ENCODE peak calls at places on chromosomes 2 and 18, in nine cellular contexts. I is NCI-H460; O is cardiac fibroblast; S is heart right ventricle; Q is activated naive CD8-positive, alpha-beta T cell treated with anti-CD3 and anti-CD28 coated beads, Interleukin-2, amount 50 U/mL, for 24 hours; G is 8988T; K is HuH-7.5; J is astrocyte of the spinal cord; N is T-helper 2 cell. X is an unnamed sample.

GRCh38 chr2:46663614-46664013 is 184.2 kb downstream of the TMEM247 start:
- DNase-seq in G (no peak), K (no peak), N (no peak), Q (no peak), I (no peak), S (peak), O (peak), J (no peak), X (no peak)

GRCh38 chr2:240946654-240947053 is 40.5 kb downstream of the CROCC2 start:
- DNase-seq in K (no peak), J (no peak), O (peak), N (no peak), G (no peak), Q (no peak), I (no peak), S (no peak), X (no peak)

GRCh38 chr2:217669831-217670230 is 333.0 kb downstream of the TNS1 start:
- DNase-seq in N (no peak), K (no peak), G (no peak), S (no peak), O (no peak), Q (no peak), I (no peak), J (peak), X (no peak)

GRCh38 chr2:10716581-10716980 is 4.8 kb upstream of the ATP6V1C2 start:
- DNase-seq in Q (no peak), S (no peak), O (no peak), J (no peak), G (no peak), N (no peak), I (no peak), K (no peak), X (no peak)

GRCh38 chr2:182302174-182302573 is 124.7 kb downstream of the PDE1A start:
- DNase-seq in N (no peak), I (no peak), G (no peak), Q (no peak), S (no peak), K (no peak), O (peak), J (peak), X (no peak)

GRCh38 chr18:62486290-62486964 is 36.4 kb upstream of the ZCCHC2 start:
- DNase-seq in Q (peak), K (no peak), N (no peak), J (peak), O (peak), S (no peak), I (no peak), G (no peak), X (peak)

GRCh38 chr2:1705557-1706076 is 38.7 kb downstream of the PXDN start:
- DNase-seq in G (no peak), N (no peak), I (no peak), J (no peak), Q (no peak), K (no peak), O (no peak), S (no peak), X (no peak)

GRCh38 chr2:101827246-101827645 is 129.7 kb downstream of the MAP4K4 start:
- DNase-seq in Q (no peak), O (peak), G (no peak), K (no peak), I (no peak), J (peak), S (no peak), N (no peak), X (no peak)

GRCh38 chr2:204205548-204205947 is 269.0 kb downstream of the ICOS start:
- DNase-seq in S (no peak), K (no peak), N (no peak), I (no peak), G (no peak), Q (no peak), O (no peak), J (no peak), X (no peak)

GRCh38 chr2:95009009-95009760 is 16.3 kb upstream of the MAL start:
- DNase-seq in Q (no peak), K (no peak), S (no peak), G (no peak), N (no peak), I (no peak), O (no peak), J (no peak), X (no peak)

GRCh38 chr18:63379639-63379962 is 12.6 kb upstream of the KDSR start:
- DNase-seq in G (no peak), O (no peak), I (no peak), N (no peak), J (peak), K (no peak), Q (no peak), S (no peak), X (no peak)

GRCh38 chr2:11203480-11203879 is 48.2 kb downstream of the SLC66A3 start:
- DNase-seq in O (peak), I (peak), G (no peak), J (peak), Q (no peak), K (no peak), N (peak), S (no peak), X (no peak)

GRCh38 chr18:8426401-8426800 is 182.8 kb upstream of the RAB12 start:
- DNase-seq in O (no peak), Q (peak), K (no peak), N (peak), J (no peak), G (no peak), S (no peak), I (no peak), X (no peak)

GRCh38 chr2:190649035-190649797 is at the start of gene NAB1:
- DNase-seq in G (peak), J (peak), N (peak), O (no peak), S (peak), I (peak), K (peak), Q (peak), X (peak)

GRCh38 chr18:22169011-22169888 is at the start of gene GATA6:
- DNase-seq in O (peak), G (peak), J (peak), N (peak), K (peak), Q (peak), S (peak), I (peak), X (no peak)

GRCh38 chr2:23940262-23940975 is at the start of gene UBXN2A:
- DNase-seq in S (peak), Q (peak), G (peak), I (peak), N (peak), O (peak), J (peak), K (peak), X (peak)

GRCh38 chr2:174752403-174753037 is 11.8 kb downstream of the CHRNA1 start:
- DNase-seq in Q (no peak), N (peak), K (no peak), J (peak), S (no peak), G (no peak), O (no peak), I (no peak), X (no peak)

GRCh38 chr18:5975111-5975622 is 79.8 kb upstream of the TMEM200C start:
- DNase-seq in Q (no peak), N (peak), K (no peak), O (peak), I (no peak), G (no peak), J (peak), S (no peak), X (no peak)

GRCh38 chr2:142872900-142873724 is 4.4 kb upstream of the KYNU start:
- DNase-seq in S (no peak), K (no peak), G (no peak), J (peak), O (peak), Q (no peak), N (no peak), I (peak), X (no peak)

GRCh38 chr18:32920796-32921787 is 148.3 kb upstream of the KLHL14 start:
- DNase-seq in Q (no peak), N (no peak), S (no peak), G (peak), J (peak), K (no peak), O (peak), I (peak), X (no peak)

GRCh38 chr2:135913726-135914365 is 37.6 kb upstream of the MCM6 start:
- DNase-seq in G (no peak), I (peak), N (peak), O (peak), K (no peak), Q (peak), J (peak), S (peak), X (peak)

GRCh38 chr18:74342416-74343043 is 26.9 kb downstream of the C18orf63 start:
- DNase-seq in O (peak), I (peak), K (no peak), Q (no peak), J (peak), N (peak), S (peak), G (no peak), X (no peak)

GRCh38 chr2:8197101-8197500 is 484.8 kb upstream of the ID2 start:
- DNase-seq in G (no peak), K (no peak), S (no peak), N (no peak), I (peak), J (peak), Q (no peak), O (no peak), X (no peak)

GRCh38 chr2:162085090-162085891 is 11.3 kb upstream of the DPP4 start:
- DNase-seq in Q (no peak), J (peak), I (no peak), N (no peak), O (peak), G (no peak), S (no peak), K (no peak), X (no peak)

GRCh38 chr2:168002021-168002553 is 245.3 kb downstream of the STK39 start:
- DNase-seq in K (no peak), I (no peak), Q (no peak), J (peak), G (no peak), S (no peak), O (peak), N (peak), X (no peak)

GRCh38 chr18:8998481-8999217 is 103.8 kb upstream of the NDUFV2 start:
- DNase-seq in O (peak), G (no peak), S (no peak), N (no peak), Q (no peak), I (no peak), J (no peak), K (peak), X (no peak)

GRCh38 chr2:95359035-95359434 is 43.5 kb upstream of the FAHD2A start:
- DNase-seq in N (no peak), Q (no peak), I (no peak), S (no peak), G (no peak), K (no peak), J (peak), O (peak), X (no peak)

GRCh38 chr2:96397756-96398525 is 62.4 kb downstream of the NCAPH start:
- DNase-seq in Q (no peak), S (no peak), O (no peak), K (no peak), G (no peak), N (no peak), I (no peak), J (no peak), X (no peak)

GRCh38 chr2:147026261-147026660 is 818.6 kb upstream of the ACVR2A start:
- DNase-seq in O (no peak), K (no peak), I (no peak), G (no peak), S (no peak), N (no peak), J (no peak), Q (no peak), X (no peak)

GRCh38 chr2:24076849-24077534 is 866 bp upstream of the SF3B6 start:
- DNase-seq in G (no peak), I (no peak), N (no peak), S (peak), Q (peak), O (peak), K (no peak), J (peak), X (no peak)

GRCh38 chr18:78518805-78519204 is 460.8 kb upstream of the SALL3 start:
- DNase-seq in S (no peak), G (no peak), N (no peak), Q (no peak), J (no peak), K (no peak), I (no peak), O (no peak), X (no peak)

GRCh38 chr18:3623769-3624545 is 174.0 kb downstream of the TGIF1 start:
- DNase-seq in G (peak), S (peak), J (peak), Q (peak), O (peak), I (peak), N (no peak), K (peak), X (no peak)

GRCh38 chr2:171553858-171554257 is 31.6 kb downstream of the CYBRD1 start:
- DNase-seq in G (no peak), I (peak), Q (no peak), O (no peak), K (no peak), N (peak), S (no peak), J (peak), X (no peak)

GRCh38 chr2:85243101-85244072 is 84.4 kb downstream of the TGOLN2 start:
- DNase-seq in G (peak), S (peak), I (peak), J (peak), O (no peak), Q (peak), N (peak), K (peak), X (no peak)